ENCODE peak calls at places on chromosomes 11 and 22, in six cellular contexts. A is H9, H is H1, C is IMR-90, F is neuronal stem cell, I is trophoblast cell. M is an unnamed sample.
A peak's percentile ranks its signal among the peaks of the same experiment; 100 is the strongest.

GRCh38 chr11:82796970-82797594 is 63.4 kb upstream of the FAM181B start:
- DNase-seq in I (no peak), H (no peak), F (peak; percentile 21), A (no peak), C (no peak), M (no peak)

GRCh38 chr11:131883332-131883731 is 512.9 kb downstream of the NTM start:
- DNase-seq in C (no peak), H (no peak), A (no peak), F (no peak), I (no peak), M (no peak)

GRCh38 chr11:5524756-5525155 is 8.3 kb upstream of the UBQLNL start:
- DNase-seq in A (no peak), F (no peak), I (no peak), C (no peak), H (no peak), M (no peak)

GRCh38 chr11:74950374-74950969 is 1.4 kb downstream of the SPCS2 start:
- DNase-seq in F (no peak), C (no peak), H (no peak), A (no peak), I (no peak), M (no peak)

GRCh38 chr22:39314251-39314971 is 5.0 kb downstream of the RPL3 start:
- DNase-seq in A (peak; percentile 54), I (no peak), C (no peak), H (no peak), F (no peak), M (peak; percentile 41)

GRCh38 chr22:44526431-44527115 is 28.5 kb upstream of the RTL6 start:
- DNase-seq in I (no peak), C (no peak), A (no peak), H (no peak), F (no peak), M (peak; percentile 36)

GRCh38 chr11:118657709-118658108 is 21.7 kb downstream of the TREH start:
- DNase-seq in H (no peak), I (no peak), A (no peak), C (no peak), F (no peak), M (no peak)

GRCh38 chr11:65425971-65426838 is 3.6 kb downstream of the NEAT1 start:
- DNase-seq in F (no peak), I (peak; percentile 52), C (peak; percentile 89), H (no peak), A (no peak), M (peak; percentile 88)

GRCh38 chr11:66329165-66329673 is 7.0 kb downstream of the RIN1 start:
- DNase-seq in I (no peak), H (no peak), A (no peak), F (no peak), C (no peak), M (no peak)

GRCh38 chr11:109390752-109391151 is 31.2 kb upstream of the C11orf87 start:
- DNase-seq in H (no peak), I (no peak), A (no peak), F (no peak), C (no peak), M (no peak)

GRCh38 chr11:19803506-19803998 is 90.9 kb downstream of the NAV2 start:
- DNase-seq in I (peak; percentile 90), F (no peak), A (no peak), C (no peak), H (no peak), M (no peak)

GRCh38 chr11:119168471-119169271 is at the start of gene NLRX1:
- DNase-seq in H (peak; percentile 51), F (peak; percentile 74), C (peak; percentile 72), A (peak; percentile 85), I (peak; percentile 74), M (peak; percentile 83)

GRCh38 chr11:130166457-130166784 is 6.8 kb downstream of the ST14 start:
- DNase-seq in A (no peak), I (peak; percentile 42), F (no peak), H (no peak), C (peak; percentile 99), M (peak; percentile 90)

GRCh38 chr11:3341298-3341697 is 37.6 kb downstream of the ZNF195 start:
- DNase-seq in I (peak; percentile 26), H (peak; percentile 46), C (no peak), A (peak; percentile 64), F (peak; percentile 48), M (no peak)

GRCh38 chr11:13149991-13150390 is 127.6 kb upstream of the BMAL1 start:
- DNase-seq in C (no peak), I (no peak), A (no peak), H (no peak), F (no peak), M (no peak)

GRCh38 chr11:111344032-111344431 is 35.0 kb downstream of the POU2AF1 start:
- DNase-seq in A (no peak), I (no peak), F (no peak), C (peak; percentile 79), H (no peak), M (peak; percentile 33)

GRCh38 chr11:122020902-122021301 is 95.1 kb downstream of the BLID start:
- DNase-seq in I (no peak), C (peak; percentile 33), H (no peak), A (no peak), F (no peak), M (peak; percentile 42)

GRCh38 chr11:17479284-17480214 is 2.9 kb upstream of the ABCC8 start:
- DNase-seq in I (no peak), C (no peak), A (peak; percentile 82), H (peak; percentile 25), F (peak; percentile 86), M (peak; percentile 42)

GRCh38 chr11:130510407-130511006 is 62.1 kb downstream of the ADAMTS15 start:
- DNase-seq in I (no peak), H (no peak), A (no peak), C (peak; percentile 83), F (no peak), M (peak; percentile 37)

GRCh38 chr22:39643311-39644083 is 72.9 kb downstream of the CACNA1I start:
- DNase-seq in A (no peak), H (no peak), F (no peak), C (peak; percentile 46), I (no peak), M (no peak)

GRCh38 chr11:6734616-6735015 is 37.2 kb downstream of the OR2AG2 start:
- DNase-seq in I (no peak), F (no peak), H (no peak), C (no peak), A (no peak), M (no peak)

GRCh38 chr11:117900144-117900651 is 23.7 kb upstream of the FXYD6 start:
- DNase-seq in I (no peak), C (no peak), A (no peak), H (no peak), F (no peak), M (no peak)

GRCh38 chr22:49490692-49491091 is 337.0 kb downstream of the BRD1 start:
- DNase-seq in C (no peak), H (no peak), F (no peak), A (no peak), I (no peak), M (no peak)

GRCh38 chr11:32326522-32326921 is 108.8 kb downstream of the WT1 start:
- DNase-seq in H (no peak), F (no peak), I (no peak), A (no peak), C (no peak), M (no peak)

GRCh38 chr11:72813740-72814138 is 472 bp upstream of the ATG16L2 start:
- DNase-seq in F (no peak), I (peak; percentile 83), C (peak; percentile 66), H (no peak), A (peak; percentile 75), M (no peak)

GRCh38 chr11:16120008-16120407 is 236.3 kb downstream of the SOX6 start:
- DNase-seq in H (no peak), A (no peak), C (no peak), F (no peak), I (no peak), M (no peak)

GRCh38 chr22:49995059-49995412 is 17.5 kb downstream of the IL17REL start:
- DNase-seq in F (no peak), C (no peak), A (no peak), H (no peak), I (no peak), M (no peak)

GRCh38 chr11:118437736-118438125 is 1.4 kb downstream of the KMT2A start:
- DNase-seq in C (peak; percentile 13), I (no peak), F (peak; percentile 41), A (peak; percentile 52), H (no peak), M (peak; percentile 66)

GRCh38 chr11:133732109-133732508 is 113.2 kb downstream of the SPATA19 start:
- DNase-seq in I (no peak), A (no peak), H (no peak), F (no peak), C (no peak), M (no peak)

GRCh38 chr11:69100454-69101099 is 51.8 kb downstream of the TPCN2 start:
- DNase-seq in H (no peak), C (no peak), F (no peak), A (no peak), I (no peak), M (no peak)
- H2AFZ ChIP-seq in H (no peak overlapping the region), C (peak overlapping the region; percentile 28), F (no peak overlapping the region), A (no peak overlapping the region), I (no peak overlapping the region), M (no peak overlapping the region)

GRCh38 chr11:61272731-61273130 is 22.4 kb downstream of the VWCE start:
- DNase-seq in A (no peak), I (no peak), F (no peak), C (no peak), H (no peak), M (no peak)
- H3K9ac ChIP-seq in A (no peak overlapping the region), I (no peak overlapping the region), F (no peak overlapping the region), C (no peak overlapping the region), H (no peak overlapping the region), M (no peak overlapping the region)

GRCh38 chr11:113874096-113874919 is 1.1 kb downstream of the USP28 start:
- DNase-seq in A (no peak), I (no peak), F (no peak), C (peak; percentile 1), H (no peak), M (peak; percentile 46)

GRCh38 chr11:113875414-113876073 is at the start of gene USP28:
- DNase-seq in C (peak; percentile 95), I (peak; percentile 98), F (peak; percentile 95), A (peak; percentile 97), H (peak; percentile 84), M (peak; percentile 94)

GRCh38 chr11:113873241-113873626 is 2.1 kb downstream of the USP28 start:
- DNase-seq in I (no peak), C (peak; percentile 32), F (no peak), A (no peak), H (no peak), M (peak; percentile 32)

GRCh38 chr11:113876074-113876797 is 864 bp upstream of the USP28 start:
- DNase-seq in H (no peak), A (no peak), I (no peak), C (no peak), F (no peak), M (no peak)

GRCh38 chr11:113874920-113875413 is 405 bp downstream of the USP28 start:
- DNase-seq in I (peak; percentile 17), C (peak; percentile 35), H (no peak), A (no peak), F (no peak), M (peak; percentile 62)
- H3K4ac ChIP-seq in I (peak overlapping the region; percentile 96), C (peak overlapping the region; percentile 3), H (no peak overlapping the region), A (no peak overlapping the region), F (no peak overlapping the region), M (peak overlapping the region; percentile 69)

DNA sequence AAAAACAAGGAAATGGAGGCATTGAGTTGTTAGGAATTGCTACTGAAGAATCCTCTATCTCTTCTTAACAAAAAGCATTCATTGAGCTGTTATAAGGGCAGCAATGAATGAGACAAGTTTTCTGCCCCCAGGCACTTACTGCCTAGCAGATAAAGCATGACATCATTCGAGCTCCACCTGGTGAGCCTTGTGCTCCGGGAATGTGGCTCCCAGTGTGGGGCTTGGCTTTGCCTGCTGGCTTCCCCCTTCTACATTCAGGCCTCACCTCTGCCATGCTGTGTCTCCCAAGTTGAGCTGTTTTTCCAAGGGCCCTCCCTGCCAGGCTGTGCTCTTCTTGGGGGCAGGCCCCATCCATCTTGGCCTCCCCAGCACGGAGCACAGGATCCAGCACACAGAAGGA is 56.9 kb upstream of the EIF3D start:
- DNase-seq in C (peak; percentile 20), I (peak; percentile 98), H (peak; percentile 50), A (peak; percentile 54), F (no peak), M (no peak)
- H2AFZ ChIP-seq in C (peak overlapping the region; percentile 67), I (no peak overlapping the region), H (peak overlapping the region; percentile 8), A (no peak overlapping the region), F (no peak overlapping the region), M (no peak overlapping the region)

M was measured in mesenchymal stem cell.